ENCODE peak calls at places on chromosome X, in seven cellular contexts. O is H1, I is SK-N-SH, W is GM12892, A is GM12878, K is K562, X is HepG2. N is an unnamed sample.

GRCh38 chrX:68692651-68693050 is 45.2 kb downstream of the STARD8 start:
- DNase-seq in W (no peak), K (no peak), X (no peak), I (no peak), O (no peak), A (no peak), N (no peak)

GRCh38 chrX:68832101-68832416 is 3.2 kb downstream of the EFNB1 start:
- DNase-seq in O (no peak), I (peak), X (no peak), K (no peak), W (no peak), A (no peak), N (peak)

GRCh38 chrX:81662381-81662780 is 460.5 kb downstream of the SH3BGRL start:
- DNase-seq in K (no peak), I (no peak), A (no peak), W (no peak), X (no peak), O (no peak), N (no peak)

GRCh38 chrX:18098704-18099103 is 122.0 kb downstream of the BEND2 start:
- DNase-seq in K (no peak), X (no peak), W (no peak), O (no peak), A (no peak), I (no peak), N (no peak)

GRCh38 chrX:19017271-19017670 is 33.4 kb upstream of the PHKA2 start:
- DNase-seq in I (peak), O (no peak), A (no peak), X (peak), K (peak), W (peak), N (no peak)

GRCh38 chrX:38304010-38304409 is 23.3 kb downstream of the RPGR start:
- DNase-seq in W (no peak), I (no peak), X (peak), O (no peak), A (no peak), K (no peak), N (no peak)

GRCh38 chrX:13938053-13938765 is 91.5 kb downstream of the GEMIN8 start:
- DNase-seq in X (no peak), O (no peak), W (no peak), I (peak), K (no peak), A (no peak), N (no peak)

GRCh38 chrX:33211356-33212254 is at the start of gene DMD:
- DNase-seq in O (no peak), W (no peak), I (no peak), A (no peak), X (peak), K (no peak), N (no peak)

GRCh38 chrX:134599173-134599914 is 58.9 kb downstream of the PLAC1 start:
- DNase-seq in I (no peak), K (no peak), X (no peak), W (no peak), O (no peak), A (peak), N (no peak)

GRCh38 chrX:51902651-51903050 is 9.2 kb downstream of the MAGED1 start:
- DNase-seq in I (no peak), O (no peak), K (no peak), W (no peak), A (no peak), X (no peak), N (no peak)

GRCh38 chrX:104330966-104331365 is 76.2 kb upstream of the ESX1 start:
- DNase-seq in I (no peak), X (no peak), K (no peak), W (no peak), O (no peak), A (no peak), N (no peak)

GRCh38 chrX:12947545-12948235 is 27.2 kb upstream of the TMSB4X start:
- DNase-seq in A (no peak), O (no peak), W (no peak), K (no peak), X (peak), I (no peak), N (no peak)

GRCh38 chrX:3119376-3119775 is 78.1 kb downstream of the ARSF start:
- DNase-seq in O (no peak), K (no peak), I (no peak), A (no peak), X (no peak), W (no peak), N (no peak)

GRCh38 chrX:49129427-49129826 is 5.9 kb upstream of the GPKOW start:
- DNase-seq in W (no peak), X (no peak), I (no peak), K (no peak), O (no peak), A (no peak), N (no peak)

GRCh38 chrX:12686324-12686723 is 104.9 kb upstream of the PRPS2 start:
- DNase-seq in A (no peak), I (no peak), X (no peak), K (no peak), W (no peak), O (no peak), N (no peak)

GRCh38 chrX:10173331-10173900 is 16.6 kb downstream of the CLCN4 start:
- DNase-seq in K (peak), I (no peak), X (no peak), O (peak), W (no peak), A (no peak), N (no peak)

GRCh38 chrX:3811331-3812311 is 98.2 kb upstream of the PRKX start:
- DNase-seq in X (peak), I (peak), W (no peak), A (peak), K (peak), O (no peak), N (peak)

GRCh38 chrX:79270401-79270800 is 96.7 kb downstream of the ITM2A start:
- DNase-seq in W (no peak), O (peak), I (no peak), A (peak), X (no peak), K (peak), N (no peak)

GRCh38 chrX:32774966-32775365 is 436.4 kb downstream of the DMD start:
- DNase-seq in K (no peak), O (no peak), I (no peak), W (no peak), X (no peak), A (no peak), N (no peak)

DNA sequence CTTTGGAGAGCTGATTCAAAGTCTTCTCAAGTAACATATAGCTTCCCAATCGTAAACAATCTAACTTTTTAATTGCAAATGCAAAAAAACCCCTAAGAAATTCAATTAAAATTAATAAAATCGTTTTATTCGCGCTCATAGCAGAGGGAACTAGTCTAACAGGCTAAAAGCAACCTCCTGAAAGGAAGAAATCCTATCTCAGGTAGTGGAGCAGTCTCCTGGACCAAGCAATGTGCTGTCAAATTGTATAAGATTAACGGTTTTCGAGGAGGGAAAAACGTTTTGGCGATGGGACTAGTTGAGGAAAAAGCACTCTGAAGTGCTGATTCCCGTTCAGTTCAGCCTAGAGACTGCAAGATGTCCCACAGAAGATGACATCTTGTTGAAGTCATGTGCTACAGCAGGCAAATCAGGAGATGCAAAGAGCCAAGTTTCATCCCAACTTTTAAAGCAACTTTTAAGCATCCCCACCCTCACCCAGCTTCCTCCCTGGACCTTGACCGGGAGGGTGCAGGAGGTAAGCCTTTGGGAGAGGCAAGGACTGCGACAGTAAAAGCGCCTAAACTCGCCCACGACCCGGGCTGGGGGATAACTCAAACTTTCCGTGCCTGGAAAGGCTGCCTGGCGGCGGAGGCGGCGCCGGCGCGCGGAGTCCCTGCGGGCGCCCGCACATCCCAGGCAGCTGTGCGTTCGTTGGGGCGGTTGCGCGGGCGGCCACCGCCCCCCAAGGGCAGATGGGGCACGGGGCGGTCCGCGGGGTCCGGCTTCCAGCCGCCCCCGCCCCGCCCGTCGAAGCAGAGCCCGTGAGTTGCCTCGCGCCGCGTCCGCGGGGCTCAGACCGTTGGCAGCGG is 784 bp downstream of the MAP7D3 start:
- DNase-seq in I (no peak), K (peak), X (no peak), W (peak), A (no peak), O (no peak), N (no peak)
- TF ChIP-seq TAF1 in I (no peak), K (no peak), X (no peak), W (no peak), A (no peak), O (no peak), N (no peak)

GRCh38 chrX:154732421-154733071 is 18.3 kb downstream of the GAB3 start:
- DNase-seq in A (no peak), O (no peak), I (no peak), X (no peak), W (no peak), K (no peak), N (no peak)
- TF ChIP-seq TAF1 in A (no peak), O (no peak), I (no peak), X (no peak), W (no peak), K (no peak), N (no peak)

DNA sequence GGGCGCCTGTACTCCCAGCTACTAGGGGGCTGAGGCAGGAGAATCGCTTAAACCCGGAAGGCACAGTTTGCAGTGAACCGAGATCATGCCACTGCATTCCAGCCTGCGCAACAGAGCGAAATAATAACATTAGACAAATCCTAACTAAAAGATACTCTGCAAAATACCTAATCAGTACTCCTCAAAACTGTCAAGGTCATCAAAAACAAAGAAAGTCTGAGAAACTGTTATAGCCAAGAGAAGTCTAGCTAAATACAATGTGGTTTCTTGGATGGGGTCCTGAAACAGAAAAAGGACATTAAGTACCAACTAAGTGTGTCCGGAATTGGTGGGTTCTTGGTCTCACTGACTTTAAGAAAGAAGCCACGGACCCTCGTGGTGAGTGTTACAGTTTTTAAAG is 14.6 kb upstream of the ACSL4 start:
- DNase-seq in W (no peak), O (no peak), X (no peak), I (no peak), K (no peak), A (no peak), N (no peak)
- TF ChIP-seq TAF1 in W (no peak), O (no peak), X (no peak), I (no peak), K (no peak), A (no peak), N (no peak)

DNA sequence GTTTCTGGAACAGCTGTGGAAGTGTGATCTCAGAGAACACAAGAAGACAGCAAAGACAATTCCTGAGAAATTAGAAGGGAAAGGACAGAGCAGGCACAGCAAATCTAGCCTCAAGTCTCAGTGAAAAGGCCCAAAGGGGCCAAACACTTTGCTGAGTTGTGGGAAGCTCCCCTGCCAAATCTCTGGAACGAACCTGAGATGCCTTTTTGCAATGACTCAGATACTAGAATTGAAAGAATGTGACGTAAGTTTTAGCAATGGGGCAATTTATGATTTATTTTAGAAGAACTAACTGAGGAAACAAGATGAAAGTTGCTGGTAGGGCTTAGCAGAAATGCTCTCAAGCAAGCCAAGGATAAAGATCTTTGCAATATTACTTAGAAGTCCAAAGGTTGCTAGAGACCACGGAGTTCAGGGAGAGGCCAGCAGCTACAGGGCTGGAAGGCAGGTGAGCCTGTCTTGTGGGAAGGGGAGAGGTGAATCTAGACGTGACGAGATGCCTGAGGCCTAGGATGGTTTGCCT is 92.8 kb downstream of the AMELX start:
- DNase-seq in X (no peak), A (no peak), K (no peak), W (no peak), I (no peak), O (no peak), N (no peak)
- TF ChIP-seq TAF1 in X (no peak), A (no peak), K (no peak), W (no peak), I (no peak), O (no peak), N (no peak)

DNA sequence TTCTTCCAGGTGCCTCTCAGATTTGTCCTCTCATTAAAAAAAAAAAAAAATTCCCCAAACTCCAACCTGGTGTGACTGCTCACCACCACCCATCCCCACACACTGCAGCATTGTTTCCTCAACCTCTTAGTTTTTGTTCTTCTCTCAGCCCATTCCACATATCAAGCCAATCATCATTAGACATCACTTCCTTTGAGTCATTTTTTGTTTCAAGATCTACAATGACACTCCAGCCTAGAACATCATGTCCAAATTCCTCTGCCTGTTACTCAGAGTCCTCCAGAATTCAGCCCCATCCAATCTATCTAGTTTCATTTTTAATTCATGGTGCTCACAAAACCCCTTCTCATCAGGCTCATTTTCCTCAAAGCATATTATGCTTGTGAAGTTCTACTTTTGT is 262.5 kb upstream of the TEX13A start:
- DNase-seq in O (no peak), X (no peak), A (no peak), K (no peak), W (no peak), I (no peak), N (no peak)
- TF ChIP-seq TAF1 in O (no peak), X (no peak), A (no peak), K (no peak), W (no peak), I (no peak), N (no peak)

GRCh38 chrX:154013614-154014360 is 5.9 kb downstream of the IRAK1 start:
- DNase-seq in K (peak), A (no peak), X (no peak), I (peak), O (no peak), W (peak), N (peak)
- TF ChIP-seq TAF1 in K (no peak), A (no peak), X (no peak), I (no peak), O (no peak), W (no peak), N (no peak)